ENCODE peak calls at places on chromosomes 11 and 22, in six cellular contexts. O is stimulated activated CD8-positive, alpha-beta memory T cell treated with anti-CD3 and anti-CD28 coated beads, Interleukin-7, amount 100 ng/mL, for 1 hour; Q is AG09319; V is K562; P is SJSA1; R is NCI-H345. Y is an unnamed sample.

GRCh38 chr22:27241430-27242110 is 560.0 kb downstream of the MN1 start:
- DNase-seq in O (no peak), Q (no peak), V (no peak), P (no peak), R (no peak), Y (peak; percentile 68)

GRCh38 chr22:31287818-31288495 is 4.3 kb downstream of the PIK3IP1 start:
- DNase-seq in O (no peak), Q (no peak), V (no peak), P (no peak), R (no peak), Y (no peak)

GRCh38 chr11:11966826-11967668 is 41.4 kb downstream of the DKK3 start:
- DNase-seq in O (peak; percentile 41), Q (no peak), V (peak; percentile 81), P (peak; percentile 49), R (peak; percentile 51), Y (peak; percentile 87)

GRCh38 chr11:16155448-16155847 is 200.9 kb downstream of the SOX6 start:
- DNase-seq in O (no peak), Q (no peak), V (no peak), P (peak; percentile 22), R (no peak), Y (no peak)

GRCh38 chr11:114128399-114128798 is 68.9 kb downstream of the ZBTB16 start:
- DNase-seq in O (no peak), Q (no peak), V (no peak), P (no peak), R (no peak), Y (no peak)

GRCh38 chr11:25562417-25562816 is 769.5 kb upstream of the ANO3 start:
- DNase-seq in O (no peak), Q (no peak), V (no peak), P (no peak), R (peak; percentile 15), Y (peak; percentile 15)

GRCh38 chr11:64848779-64849599 is 4.5 kb upstream of the CDC42BPG start:
- DNase-seq in O (no peak), Q (no peak), V (no peak), P (no peak), R (no peak), Y (no peak)

GRCh38 chr11:67504023-67504949 is 877 bp downstream of the PITPNM1 start:
- DNase-seq in O (no peak), Q (no peak), V (peak; percentile 75), P (peak; percentile 33), R (peak; percentile 55), Y (no peak)

GRCh38 chr11:2212411-2213251 is 41.0 kb upstream of the TH start:
- DNase-seq in O (no peak), Q (no peak), V (peak; percentile 6), P (no peak), R (no peak), Y (peak; percentile 10)

GRCh38 chr11:13268791-13269190 is 8.8 kb upstream of the BMAL1 start:
- DNase-seq in O (no peak), Q (no peak), V (no peak), P (no peak), R (no peak), Y (no peak)

GRCh38 chr11:113213549-113213948 is 100.8 kb upstream of the TTC12 start:
- DNase-seq in O (no peak), Q (no peak), V (no peak), P (no peak), R (no peak), Y (no peak)

GRCh38 chr11:132123854-132124835 is 753.7 kb downstream of the NTM start:
- DNase-seq in O (no peak), Q (no peak), V (no peak), P (no peak), R (no peak), Y (no peak)

GRCh38 chr22:45262931-45263789 is 21.6 kb upstream of the UPK3A start:
- DNase-seq in O (no peak), Q (no peak), V (no peak), P (no peak), R (peak; percentile 11), Y (peak; percentile 24)

GRCh38 chr22:17536269-17536668 is 27.0 kb upstream of the SLC25A18 start:
- DNase-seq in O (no peak), Q (no peak), V (no peak), P (no peak), R (no peak), Y (no peak)